ENCODE peak calls at places on chromosomes 2 and 18, in four cellular contexts. F is IMR-90, H is fibroblast of lung, I is HepG2. N is an unnamed sample.

GRCh38 chr2:61775956-61776570 is 77.8 kb downstream of the FAM161A start:
- DNase-seq in I (no peak), F (no peak), H (no peak), N (no peak)

GRCh38 chr18:55783921-55784320 is 195.9 kb upstream of the TCF4 start:
- DNase-seq in H (no peak), I (no peak), F (no peak), N (no peak)

GRCh38 chr18:29305516-29305915 is 1128.6 kb upstream of the CDH2 start:
- DNase-seq in I (no peak), F (no peak), H (no peak), N (no peak)

GRCh38 chr2:130796280-130796679 is 40.4 kb upstream of the ARHGEF4 start:
- DNase-seq in H (no peak), I (no peak), F (no peak), N (no peak)

GRCh38 chr2:52456759-52457377 is 1310.7 kb upstream of the CHAC2 start:
- DNase-seq in I (no peak), H (no peak), F (no peak), N (no peak)

GRCh38 chr18:58231930-58232329 is 187.9 kb downstream of the NEDD4L start:
- DNase-seq in I (peak), F (no peak), H (no peak), N (no peak)

GRCh38 chr2:69222984-69223658 is 163.9 kb downstream of the GFPT1 start:
- DNase-seq in F (peak), H (peak), I (no peak), N (no peak)

GRCh38 chr2:69007603-69008002 is 5.4 kb upstream of the ANTXR1 start:
- DNase-seq in I (no peak), H (peak), F (no peak), N (no peak)

GRCh38 chr2:19362094-19362649 is 3.7 kb upstream of the OSR1 start:
- DNase-seq in I (no peak), H (peak), F (peak), N (no peak)

GRCh38 chr2:3142961-3143571 is 234.6 kb downstream of the EIPR1 start:
- DNase-seq in I (no peak), F (no peak), H (no peak), N (no peak)

GRCh38 chr18:31429623-31430022 is 17.9 kb upstream of the DSG3 start:
- DNase-seq in H (no peak), F (no peak), I (no peak), N (no peak)

GRCh38 chr2:221517362-221518121 is 54.6 kb downstream of the EPHA4 start:
- DNase-seq in F (peak), H (peak), I (no peak), N (no peak)

GRCh38 chr2:201794261-201794660 is 12.1 kb upstream of the CDK15 start:
- DNase-seq in H (no peak), F (peak), I (no peak), N (no peak)

GRCh38 chr2:101961287-101962242 is 30.2 kb upstream of the IL1R2 start:
- DNase-seq in I (peak), F (peak), H (peak), N (no peak)

GRCh38 chr2:205975082-205975949 is 110.7 kb downstream of the INO80D start:
- DNase-seq in F (no peak), I (peak), H (peak), N (no peak)

GRCh38 chr2:174024524-174025270 is 59.5 kb upstream of the SP3 start:
- DNase-seq in I (no peak), F (peak), H (peak), N (no peak)

GRCh38 chr2:103656558-103656957 is 894.7 kb downstream of the TMEM182 start:
- DNase-seq in H (no peak), I (no peak), F (no peak), N (no peak)

GRCh38 chr18:79935499-79935898 is 16.0 kb downstream of the SLC66A2 start:
- DNase-seq in H (no peak), F (no peak), I (no peak), N (no peak)

GRCh38 chr2:74762789-74763188 is 71.1 kb upstream of the HK2 start:
- DNase-seq in F (no peak), I (peak), H (no peak), N (no peak)
- TF ChIP-seq CTCF in F (peak), I (peak), H (no peak), N (peak)

GRCh38 chr18:35073186-35074105 is 32.2 kb downstream of the MAPRE2 start:
- DNase-seq in F (peak), I (no peak), H (peak), N (no peak)
- H2AFZ ChIP-seq in F (no peak), I (no peak), H (no peak), N (no peak)

DNA sequence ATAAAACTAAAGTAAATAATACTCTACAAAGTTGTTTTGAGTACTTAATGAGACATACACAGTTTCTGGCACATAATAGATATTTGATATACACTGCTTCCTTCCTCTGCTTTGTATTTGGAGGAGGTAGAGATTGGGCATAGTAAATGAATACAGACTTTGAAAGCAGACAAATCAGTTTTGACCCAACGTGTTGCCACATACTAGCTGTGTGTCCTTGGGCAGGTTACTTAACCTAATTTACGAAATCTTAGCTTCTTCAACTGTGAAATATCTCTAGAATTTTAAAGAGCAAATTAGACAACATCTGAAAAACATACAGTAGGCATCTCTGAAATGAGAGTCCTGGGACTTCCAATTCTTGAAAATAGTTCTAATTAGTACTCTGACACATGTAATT is 425.4 kb downstream of the TGIF1 start:
- DNase-seq in I (no peak), F (no peak), H (no peak), N (no peak)
- H3K9ac ChIP-seq in I (no peak), F (no peak), H (no peak), N (no peak)

GRCh38 chr2:236745420-236746210 is 176.0 kb downstream of the ACKR3 start:
- DNase-seq in F (peak), I (peak), H (peak), N (peak)
- TF ChIP-seq CTCF in F (no peak), I (no peak), H (no peak), N (peak)

GRCh38 chr2:210663574-210663973 is 107.2 kb downstream of the CPS1 start:
- DNase-seq in I (peak), H (peak), F (peak), N (no peak)
- H2AFZ ChIP-seq in I (no peak), H (no peak), F (no peak), N (no peak)

GRCh38 chr2:287471-287885 is 413 bp downstream of the ALKAL2 start:
- DNase-seq in H (peak), I (no peak), F (peak), N (no peak)

GRCh38 chr2:286774-287392 is 1.0 kb downstream of the ALKAL2 start:
- DNase-seq in F (no peak), H (no peak), I (no peak), N (no peak)

GRCh38 chr2:288743-289361 is 961 bp upstream of the ALKAL2 start:
- DNase-seq in I (no peak), F (no peak), H (no peak), N (no peak)

GRCh38 chr2:289362-290089 is 1.6 kb upstream of the ALKAL2 start:
- DNase-seq in I (no peak), F (peak), H (peak), N (no peak)

GRCh38 chr2:288002-288742 is at the start of gene ALKAL2:
- DNase-seq in I (no peak), H (no peak), F (no peak), N (no peak)
- H3K9ac ChIP-seq in I (no peak), H (no peak), F (no peak), N (no peak)

GRCh38 chr2:109614715-109615636 is 812 bp downstream of the SOWAHC start:
- DNase-seq in I (no peak), F (no peak), H (no peak), N (no peak)

GRCh38 chr2:109613922-109614714 is at the start of the genes SEPTIN10 and SOWAHC:
- DNase-seq in H (peak), F (peak), I (peak), N (peak)

GRCh38 chr2:109612991-109613921 is 510 bp downstream of the SEPTIN10 start:
- DNase-seq in H (peak), F (peak), I (peak), N (no peak)

GRCh38 chr2:109609352-109610024 is 4.3 kb downstream of the SEPTIN10 start:
- DNase-seq in I (no peak), H (no peak), F (peak), N (no peak)

GRCh38 chr2:109611467-109612095 is 2.2 kb downstream of the SEPTIN10 start:
- DNase-seq in I (peak), H (peak), F (peak), N (no peak)
- TF ChIP-seq CTCF in I (peak), H (no peak), F (no peak), N (no peak)

GRCh38 chr2:165067958-165068612 is 112.8 kb upstream of the SLC38A11 start:
- DNase-seq in H (peak), I (no peak), F (peak), N (no peak)

GRCh38 chr2:165069131-165069530 is 113.8 kb upstream of the SLC38A11 start:
- DNase-seq in H (no peak), I (no peak), F (peak), N (no peak)

GRCh38 chr2:165074323-165074722 is 119.0 kb upstream of the SLC38A11 start:
- DNase-seq in H (no peak), F (no peak), I (no peak), N (no peak)

GRCh38 chr2:165074884-165075283 is 119.6 kb upstream of the SLC38A11 start:
- DNase-seq in I (no peak), H (no peak), F (no peak), N (no peak)

GRCh38 chr2:165070089-165070488 is 114.8 kb upstream of the SLC38A11 start:
- DNase-seq in F (no peak), I (no peak), H (no peak), N (no peak)
- H2AFZ ChIP-seq in F (no peak), I (no peak), H (no peak), N (no peak)